ENCODE peak calls at places on chromosomes 2 and 18, in eight cellular contexts. G is uterus, U is coronary artery, V is IMR-90, I is dorsolateral prefrontal cortex, K is heart right ventricle, Z is upper lobe of right lung, B is Peyer's patch. T is an unnamed sample.

GRCh38 chr2:226799211-226799975 is at the start of gene IRS1:
- DNase-seq in G (peak), U (peak), V (peak), I (peak), K (peak), Z (peak), B (peak), T (peak)

GRCh38 chr2:176094307-176094706 is 1.8 kb downstream of the HOXD13 start:
- DNase-seq in G (no peak), U (no peak), V (no peak), I (no peak), K (no peak), Z (no peak), B (no peak), T (no peak)

GRCh38 chr18:59021500-59021899 is 118.2 kb upstream of the SEC11C start:
- DNase-seq in G (no peak), U (no peak), V (no peak), I (no peak), K (peak), Z (no peak), B (no peak), T (no peak)

GRCh38 chr2:8628870-8629209 is 53.0 kb upstream of the ID2 start:
- DNase-seq in G (no peak), U (no peak), V (no peak), I (no peak), K (no peak), Z (no peak), B (peak), T (no peak)

GRCh38 chr2:85468704-85469349 is 50.3 kb downstream of the SH2D6 start:
- DNase-seq in G (no peak), U (no peak), V (peak), I (no peak), K (no peak), Z (peak), B (peak), T (no peak)

GRCh38 chr2:64645014-64645418 is 8.7 kb downstream of the SERTAD2 start:
- DNase-seq in G (peak), U (no peak), V (peak), I (no peak), K (peak), Z (no peak), B (no peak), T (no peak)

GRCh38 chr2:223797811-223798721 is 39.3 kb downstream of the AP1S3 start:
- DNase-seq in G (no peak), U (no peak), V (peak), I (peak), K (no peak), Z (no peak), B (no peak), T (no peak)

GRCh38 chr2:82839046-82839445 is 1620.0 kb downstream of the SUCLG1 start:
- DNase-seq in G (no peak), U (no peak), V (no peak), I (no peak), K (no peak), Z (no peak), B (no peak), T (no peak)

GRCh38 chr2:85771486-85771885 is 17.7 kb downstream of the ATOH8 start:
- DNase-seq in G (no peak), U (no peak), V (no peak), I (no peak), K (no peak), Z (no peak), B (no peak), T (no peak)

GRCh38 chr2:121189656-121190381 is 95.2 kb downstream of the TFCP2L1 start:
- DNase-seq in G (no peak), U (no peak), V (no peak), I (no peak), K (no peak), Z (no peak), B (no peak), T (no peak)

GRCh38 chr2:106232633-106233032 is 38.5 kb upstream of the UXS1 start:
- DNase-seq in G (no peak), U (no peak), V (no peak), I (no peak), K (peak), Z (no peak), B (no peak), T (no peak)

GRCh38 chr2:190578158-190579057 is 43.9 kb upstream of the NEMP2 start:
- DNase-seq in G (peak), U (no peak), V (no peak), I (no peak), K (no peak), Z (no peak), B (peak), T (no peak)

GRCh38 chr2:131046580-131047274 is 46.5 kb downstream of the FAM168B start:
- DNase-seq in G (no peak), U (no peak), V (no peak), I (peak), K (peak), Z (no peak), B (no peak), T (no peak)

GRCh38 chr2:226076529-226076928 is 677.0 kb downstream of the NYAP2 start:
- DNase-seq in G (no peak), U (no peak), V (no peak), I (no peak), K (no peak), Z (no peak), B (no peak), T (no peak)

GRCh38 chr2:9761547-9761946 is 81.7 kb upstream of the TAF1B start:
- DNase-seq in G (no peak), U (no peak), V (no peak), I (peak), K (no peak), Z (peak), B (no peak), T (no peak)

GRCh38 chr2:105179469-105180372 is 61.8 kb upstream of the GPR45 start:
- DNase-seq in G (no peak), U (no peak), V (peak), I (no peak), K (no peak), Z (no peak), B (no peak), T (no peak)
- TF ChIP-seq CTCF in G (no peak), U (no peak), V (peak), I (peak), K (peak), Z (peak), B (peak), T (no peak)

DNA sequence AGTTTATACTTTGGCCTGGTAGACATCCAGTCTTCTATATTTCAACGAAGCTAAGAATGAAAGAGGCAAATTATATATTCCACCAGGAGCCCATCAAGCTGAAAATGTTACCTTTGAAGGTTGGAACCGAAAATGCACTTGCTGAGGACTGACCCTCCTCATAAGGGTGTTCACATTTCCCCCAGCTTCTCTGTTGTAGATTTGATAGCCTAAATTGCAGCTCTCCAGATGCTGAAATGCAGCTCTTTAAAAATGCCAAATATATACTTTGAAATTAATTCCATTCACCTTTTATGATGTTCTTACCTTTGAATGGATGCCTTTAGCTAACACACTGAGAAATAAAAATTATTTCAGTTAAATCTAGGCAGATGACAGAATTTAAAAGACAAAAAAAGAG is 1.8 kb upstream of the FIGN start:
- DNase-seq in G (no peak), U (no peak), V (no peak), I (no peak), K (no peak), Z (no peak), B (no peak), T (no peak)
- H3K27ac ChIP-seq in G (no peak), U (no peak), V (no peak), I (peak), K (no peak), Z (no peak), B (no peak), T (no peak)

GRCh38 chr2:96315400-96316071 is 9.6 kb upstream of the ITPRIPL1 start:
- DNase-seq in G (no peak), U (no peak), V (peak), I (no peak), K (no peak), Z (no peak), B (no peak), T (peak)

GRCh38 chr2:96316999-96317398 is 8.1 kb upstream of the ITPRIPL1 start:
- DNase-seq in G (no peak), U (no peak), V (no peak), I (no peak), K (no peak), Z (no peak), B (no peak), T (no peak)

GRCh38 chr2:96318723-96319122 is 6.4 kb upstream of the ITPRIPL1 start:
- DNase-seq in G (no peak), U (no peak), V (no peak), I (no peak), K (no peak), Z (no peak), B (no peak), T (no peak)

GRCh38 chr2:96319396-96319795 is 5.7 kb upstream of the ITPRIPL1 start:
- DNase-seq in G (no peak), U (no peak), V (no peak), I (no peak), K (no peak), Z (no peak), B (no peak), T (no peak)

GRCh38 chr2:96317584-96317997 is 7.5 kb upstream of the ITPRIPL1 start:
- DNase-seq in G (no peak), U (no peak), V (no peak), I (no peak), K (no peak), Z (no peak), B (no peak), T (no peak)
- TF ChIP-seq CTCF in G (no peak), U (no peak), V (no peak), I (no peak), K (no peak), Z (no peak), B (no peak), T (no peak)

DNA sequence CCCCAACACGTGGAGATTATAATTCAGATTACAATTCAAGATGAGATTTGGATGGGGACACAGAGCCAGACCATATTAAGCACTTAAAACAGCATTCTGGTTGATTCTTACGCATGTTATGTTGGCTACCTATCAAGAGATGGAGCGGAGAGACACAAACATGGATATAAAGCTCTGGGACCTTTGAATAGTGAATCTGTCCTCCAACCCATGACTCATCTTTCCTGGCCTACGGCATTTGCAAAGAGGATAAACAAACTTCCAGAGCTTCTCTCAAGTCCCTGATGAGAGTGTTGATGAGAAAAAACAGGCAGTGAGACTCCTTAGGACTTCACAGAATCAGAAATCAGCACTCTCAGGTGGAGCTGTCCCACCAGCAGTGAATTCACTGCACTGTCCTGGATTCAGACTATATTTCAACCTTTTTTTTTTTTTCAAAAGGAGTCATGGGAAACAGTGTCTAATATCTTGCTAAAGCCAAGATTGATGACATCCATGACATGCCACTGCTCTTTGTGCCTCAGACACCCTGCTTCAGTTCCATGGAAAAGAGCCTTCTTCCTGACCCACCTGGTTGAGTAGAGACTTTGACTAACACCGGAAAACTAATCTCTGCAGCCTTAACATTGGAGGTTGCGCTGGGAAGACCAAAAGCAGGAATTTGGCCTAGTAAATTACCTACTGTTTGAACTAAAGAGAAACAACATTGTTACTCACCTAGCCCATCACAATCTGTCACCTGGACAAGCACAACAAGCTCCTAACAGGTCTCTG is 62.1 kb upstream of the NPAS2 start:
- DNase-seq in G (no peak), U (no peak), V (peak), I (no peak), K (no peak), Z (no peak), B (no peak), T (no peak)
- H3K27ac ChIP-seq in G (peak), U (no peak), V (peak), I (no peak), K (no peak), Z (no peak), B (no peak), T (no peak)

DNA sequence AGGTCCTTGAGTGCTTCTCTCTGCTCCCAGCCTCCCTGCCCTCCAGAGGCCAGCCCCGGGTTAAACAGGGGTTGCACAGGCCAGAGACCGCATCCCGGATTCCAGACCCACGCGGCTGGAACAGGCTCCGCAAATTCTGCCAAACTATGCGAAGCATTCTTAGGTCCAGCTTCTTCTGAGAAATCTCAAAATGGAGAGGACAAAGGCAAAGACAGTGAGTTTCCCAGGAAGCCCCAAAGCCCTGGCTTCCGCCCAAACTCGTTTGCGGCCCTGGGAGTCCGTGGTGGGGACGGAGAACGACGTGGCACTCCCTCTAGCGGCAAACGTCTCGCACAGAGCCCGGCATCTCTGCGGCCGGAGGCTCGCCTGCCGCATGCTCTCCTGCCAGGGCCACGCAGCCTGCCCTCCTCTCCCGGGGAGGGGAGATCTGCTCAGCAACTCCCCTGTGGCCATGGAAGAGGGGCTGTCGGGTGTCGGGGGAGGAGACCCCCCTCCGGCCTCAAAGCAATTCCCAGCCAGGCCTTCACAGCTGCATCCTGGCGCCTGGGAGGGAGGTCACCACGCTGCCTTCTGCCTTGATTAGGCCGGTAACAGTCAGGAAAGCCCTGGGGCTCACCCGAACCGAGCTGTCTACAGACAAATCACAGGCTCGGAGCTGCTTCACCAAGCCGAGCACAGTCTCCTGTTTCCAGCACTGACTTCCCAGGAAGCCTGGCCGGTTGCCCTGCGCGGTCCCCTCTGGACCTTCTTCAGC is 33.4 kb upstream of the KLHL29 start:
- DNase-seq in G (peak), U (peak), V (peak), I (peak), K (peak), Z (peak), B (peak), T (peak)
- TF ChIP-seq CTCF in G (peak), U (peak), V (peak), I (peak), K (peak), Z (peak), B (peak), T (peak)

GRCh38 chr2:207633686-207634085 is 8.5 kb upstream of the METTL21A start:
- DNase-seq in G (no peak), U (no peak), V (no peak), I (no peak), K (no peak), Z (no peak), B (no peak), T (no peak)

GRCh38 chr2:207635468-207636200 is 10.4 kb upstream of the METTL21A start:
- DNase-seq in G (no peak), U (no peak), V (peak), I (no peak), K (no peak), Z (no peak), B (no peak), T (no peak)

GRCh38 chr2:207629553-207629952 is 4.4 kb upstream of the METTL21A start:
- DNase-seq in G (no peak), U (no peak), V (no peak), I (no peak), K (no peak), Z (no peak), B (no peak), T (no peak)

GRCh38 chr2:207630491-207630890 is 5.3 kb upstream of the METTL21A start:
- DNase-seq in G (no peak), U (no peak), V (no peak), I (no peak), K (no peak), Z (no peak), B (no peak), T (no peak)

DNA sequence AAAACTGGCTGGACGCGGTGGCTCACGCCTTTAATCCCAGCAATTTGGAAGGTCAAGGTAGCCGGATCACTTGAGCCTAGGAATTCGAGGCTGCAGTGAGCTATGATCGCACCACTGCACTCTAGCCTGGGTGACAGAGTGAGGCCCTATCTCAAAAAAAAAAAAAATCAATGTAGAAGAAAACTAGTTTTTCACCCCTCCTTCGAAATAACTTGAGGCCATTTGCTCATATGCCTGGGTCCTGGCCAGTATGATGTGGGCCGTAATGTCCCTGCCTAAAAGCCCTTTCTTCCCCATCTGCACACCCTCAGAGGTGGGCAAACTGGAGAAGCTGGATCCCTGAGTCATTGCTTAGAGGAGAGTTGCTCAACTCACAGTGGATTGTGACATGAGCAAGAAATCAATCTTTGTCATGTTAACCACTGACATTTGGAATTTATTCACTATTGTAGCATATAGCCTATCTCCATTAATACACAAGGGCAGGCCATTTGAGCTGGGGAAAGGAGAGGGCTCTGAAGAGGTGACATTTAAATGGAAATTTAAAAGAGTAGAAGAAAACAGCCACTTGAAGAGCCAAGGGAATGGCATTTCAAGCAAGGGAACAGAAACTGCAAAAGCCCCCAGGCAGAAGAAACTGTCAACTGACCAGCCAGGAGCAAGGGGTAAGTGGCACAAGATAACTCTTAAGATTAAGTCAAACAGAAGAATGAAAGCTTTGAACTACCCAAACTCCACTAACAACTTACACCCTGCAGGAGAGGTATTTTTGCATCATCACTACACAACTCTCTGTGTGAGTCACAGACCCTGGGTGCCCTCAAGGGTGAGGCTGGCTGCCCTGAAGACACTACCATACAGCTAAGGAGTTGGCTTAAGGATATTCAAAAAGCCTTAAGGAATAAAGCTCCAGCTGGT is 7.6 kb upstream of the METTL21A start:
- DNase-seq in G (no peak), U (no peak), V (peak), I (no peak), K (no peak), Z (no peak), B (no peak), T (no peak)
- H3K27ac ChIP-seq in G (no peak), U (no peak), V (no peak), I (no peak), K (no peak), Z (no peak), B (no peak), T (no peak)

GRCh38 chr2:210092791-210093190 is 78.4 kb downstream of the KANSL1L start:
- DNase-seq in G (no peak), U (no peak), V (no peak), I (no peak), K (no peak), Z (no peak), B (no peak), T (no peak)
- TF ChIP-seq CTCF in G (no peak), U (no peak), V (no peak), I (no peak), K (no peak), Z (no peak), B (no peak), T (no peak)

GRCh38 chr2:134144651-134145050 is 109.2 kb upstream of the MGAT5 start:
- DNase-seq in G (no peak), U (no peak), V (no peak), I (no peak), K (no peak), Z (no peak), B (no peak), T (no peak)
- H3K27ac ChIP-seq in G (no peak), U (no peak), V (no peak), I (peak), K (no peak), Z (no peak), B (no peak), T (no peak)

GRCh38 chr18:39318008-39318407 is 1752.4 kb upstream of the CELF4 start:
- DNase-seq in G (no peak), U (no peak), V (no peak), I (no peak), K (no peak), Z (no peak), B (no peak), T (no peak)
- TF ChIP-seq CTCF in G (no peak), U (no peak), V (no peak), I (no peak), K (no peak), Z (no peak), B (no peak), T (no peak)

T was measured in CD4-positive, alpha-beta T cell.